ENCODE peak calls at places on chromosomes 2 and 18, in ten cellular contexts. Z is PC-3, C is fibroblast of lung, G is GM23248, S is mammary epithelial cell, P is neural progenitor cell, A is colonic mucosa, T is SK-N-SH, U is IMR-90, N is neuronal stem cell. L is an unnamed sample.

GRCh38 chr2:202185156-202185555 is 53.2 kb downstream of the SUMO1 start:
- DNase-seq in Z (no peak), C (no peak), G (no peak), S (no peak), P (no peak), A (no peak), T (no peak), U (no peak), N (no peak), L (no peak)

GRCh38 chr18:63676526-63676925 is 14.8 kb upstream of the SERPINB3 start:
- DNase-seq in Z (peak), C (no peak), G (peak), S (peak), P (peak), A (no peak), T (no peak), U (no peak), N (peak), L (no peak)

GRCh38 chr2:162006326-162006725 is 67.7 kb downstream of the DPP4 start:
- DNase-seq in Z (no peak), C (no peak), G (no peak), S (no peak), P (no peak), A (no peak), T (no peak), U (no peak), N (no peak), L (no peak)

GRCh38 chr2:119860924-119861323 is 101.2 kb downstream of the PTPN4 start:
- DNase-seq in Z (no peak), C (no peak), G (no peak), S (no peak), P (no peak), A (no peak), T (no peak), U (no peak), N (no peak), L (no peak)

GRCh38 chr2:23712756-23713151 is 214.2 kb downstream of the ATAD2B start:
- DNase-seq in Z (no peak), C (no peak), G (no peak), S (no peak), P (no peak), A (no peak), T (no peak), U (no peak), N (no peak), L (no peak)

GRCh38 chr2:231688616-231689508 is 19.5 kb upstream of the PTMA start:
- DNase-seq in Z (no peak), C (no peak), G (no peak), S (no peak), P (peak), A (no peak), T (no peak), U (no peak), N (no peak), L (no peak)

GRCh38 chr2:19826874-19827273 is 74.9 kb downstream of the TTC32 start:
- DNase-seq in Z (no peak), C (no peak), G (no peak), S (no peak), P (no peak), A (no peak), T (no peak), U (no peak), N (no peak), L (no peak)

GRCh38 chr2:46229134-46230063 is 67.8 kb upstream of the EPAS1 start:
- DNase-seq in Z (peak), C (no peak), G (no peak), S (peak), P (peak), A (peak), T (no peak), U (peak), N (peak), L (no peak)

GRCh38 chr2:207055254-207055653 is 110.5 kb downstream of the KLF7 start:
- DNase-seq in Z (no peak), C (no peak), G (no peak), S (no peak), P (no peak), A (no peak), T (no peak), U (no peak), N (no peak), L (no peak)

GRCh38 chr18:6521804-6522418 is 107.2 kb upstream of the L3MBTL4 start:
- DNase-seq in Z (peak), C (peak), G (peak), S (peak), P (peak), A (peak), T (no peak), U (peak), N (no peak), L (peak)

GRCh38 chr2:239579081-239579480 is 178.3 kb upstream of the HDAC4 start:
- DNase-seq in Z (no peak), C (no peak), G (no peak), S (no peak), P (no peak), A (no peak), T (no peak), U (no peak), N (no peak), L (no peak)

GRCh38 chr18:79612291-79613108 is 67.1 kb upstream of the CTDP1 start:
- DNase-seq in Z (no peak), C (no peak), G (no peak), S (no peak), P (no peak), A (no peak), T (no peak), U (no peak), N (no peak), L (no peak)

GRCh38 chr2:56199492-56199891 is 15.7 kb downstream of the CCDC85A start:
- DNase-seq in Z (peak), C (no peak), G (peak), S (peak), P (no peak), A (no peak), T (no peak), U (peak), N (no peak), L (peak)

GRCh38 chr18:79529296-79529695 is 133.6 kb downstream of the NFATC1 start:
- DNase-seq in Z (no peak), C (no peak), G (no peak), S (no peak), P (no peak), A (no peak), T (no peak), U (no peak), N (no peak), L (no peak)

GRCh38 chr2:36589230-36589630 is 8.7 kb downstream of the FEZ2 start:
- DNase-seq in Z (no peak), C (no peak), G (no peak), S (no peak), P (no peak), A (no peak), T (no peak), U (no peak), N (no peak), L (no peak)

GRCh38 chr2:16204251-16204650 is 263.9 kb downstream of the MYCN start:
- DNase-seq in Z (no peak), C (no peak), G (no peak), S (no peak), P (no peak), A (no peak), T (no peak), U (no peak), N (no peak), L (no peak)

GRCh38 chr2:187687585-187687984 is 133.3 kb upstream of the TFPI start:
- DNase-seq in Z (no peak), C (no peak), G (no peak), S (no peak), P (no peak), A (no peak), T (no peak), U (no peak), N (no peak), L (no peak)

GRCh38 chr2:210421916-210422315 is 54.6 kb downstream of the LANCL1 start:
- DNase-seq in Z (no peak), C (no peak), G (peak), S (peak), P (peak), A (no peak), T (no peak), U (peak), N (no peak), L (peak)

GRCh38 chr2:33848486-33848885 is 249.4 kb upstream of the FAM98A start:
- DNase-seq in Z (peak), C (peak), G (peak), S (peak), P (no peak), A (no peak), T (no peak), U (peak), N (no peak), L (peak)

GRCh38 chr2:233656443-233656842 is 15.3 kb upstream of the UGT1A9 start:
- DNase-seq in Z (no peak), C (no peak), G (no peak), S (no peak), P (no peak), A (no peak), T (no peak), U (no peak), N (no peak), L (no peak)

GRCh38 chr2:230443540-230443939 is 27.5 kb downstream of the SP100 start:
- DNase-seq in Z (peak), C (peak), G (peak), S (peak), P (no peak), A (no peak), T (no peak), U (peak), N (no peak), L (peak)

GRCh38 chr2:26567534-26567933 is 73.6 kb downstream of the CIB4 start:
- DNase-seq in Z (no peak), C (no peak), G (no peak), S (no peak), P (no peak), A (no peak), T (no peak), U (no peak), N (no peak), L (no peak)

GRCh38 chr2:20443276-20443920 is 3.5 kb upstream of the RHOB start:
- DNase-seq in Z (peak), C (peak), G (peak), S (no peak), P (peak), A (peak), T (peak), U (peak), N (peak), L (peak)

GRCh38 chr18:54444309-54444914 is 86.7 kb downstream of the C18orf54 start:
- DNase-seq in Z (peak), C (peak), G (peak), S (peak), P (peak), A (peak), T (peak), U (peak), N (peak), L (peak)

GRCh38 chr18:79923896-79924585 is 27.4 kb downstream of the SLC66A2 start:
- DNase-seq in Z (no peak), C (no peak), G (no peak), S (no peak), P (no peak), A (no peak), T (no peak), U (no peak), N (no peak), L (no peak)

GRCh38 chr2:231673348-231673770 is 35.0 kb upstream of the PTMA start:
- DNase-seq in Z (no peak), C (peak), G (no peak), S (no peak), P (peak), A (peak), T (no peak), U (peak), N (no peak), L (no peak)

GRCh38 chr2:127421116-127421800 is 3.0 kb downstream of the PROC start:
- DNase-seq in Z (no peak), C (no peak), G (no peak), S (no peak), P (no peak), A (no peak), T (no peak), U (no peak), N (no peak), L (no peak)

GRCh38 chr2:169542433-169542832 is 31.2 kb downstream of the FASTKD1 start:
- DNase-seq in Z (no peak), C (no peak), G (no peak), S (no peak), P (no peak), A (no peak), T (no peak), U (no peak), N (no peak), L (no peak)

GRCh38 chr2:76381624-76382023 is 670.9 kb upstream of the GCFC2 start:
- DNase-seq in Z (no peak), C (no peak), G (no peak), S (no peak), P (no peak), A (no peak), T (peak), U (no peak), N (no peak), L (no peak)

GRCh38 chr2:38164881-38165280 is 88.9 kb upstream of the CYP1B1 start:
- DNase-seq in Z (no peak), C (peak), G (no peak), S (no peak), P (no peak), A (no peak), T (no peak), U (no peak), N (no peak), L (no peak)

GRCh38 chr2:200065477-200065876 is 110.1 kb downstream of the MAIP1 start:
- DNase-seq in Z (no peak), C (peak), G (no peak), S (no peak), P (no peak), A (no peak), T (peak), U (peak), N (no peak), L (peak)

GRCh38 chr2:33441235-33441810 is 35.1 kb upstream of the RASGRP3 start:
- DNase-seq in Z (peak), C (peak), G (peak), S (peak), P (peak), A (peak), T (peak), U (peak), N (peak), L (peak)

GRCh38 chr18:80163183-80163582 is 54.1 kb downstream of the ADNP2 start:
- DNase-seq in Z (no peak), C (no peak), G (no peak), S (no peak), P (no peak), A (no peak), T (no peak), U (no peak), N (no peak), L (no peak)

GRCh38 chr2:167900435-167900834 is 347.0 kb downstream of the STK39 start:
- DNase-seq in Z (no peak), C (no peak), G (no peak), S (no peak), P (no peak), A (no peak), T (no peak), U (no peak), N (no peak), L (no peak)

GRCh38 chr2:3563521-3563976 is 5.4 kb upstream of the RNASEH1 start:
- DNase-seq in Z (no peak), C (no peak), G (no peak), S (no peak), P (no peak), A (no peak), T (no peak), U (no peak), N (no peak), L (no peak)
- H3K9ac ChIP-seq in Z (no peak), C (no peak), G (no peak), S (no peak), P (no peak), A (no peak), T (no peak), U (no peak), N (no peak), L (no peak)

GRCh38 chr2:241149925-241150659 is at the start of gene PPP1R7:
- DNase-seq in Z (peak), C (peak), G (peak), S (peak), P (peak), A (peak), T (peak), U (peak), N (peak), L (peak)

GRCh38 chr2:241148891-241149674 is at the start of gene PASK:
- DNase-seq in Z (peak), C (peak), G (peak), S (peak), P (peak), A (peak), T (peak), U (peak), N (peak), L (peak)

GRCh38 chr2:241149675-241149924 is 328 bp upstream of the PASK start:
- DNase-seq in Z (no peak), C (no peak), G (no peak), S (no peak), P (no peak), A (no peak), T (no peak), U (no peak), N (no peak), L (no peak)

GRCh38 chr2:241147336-241147735 is 1.9 kb downstream of the PASK start:
- DNase-seq in Z (no peak), C (no peak), G (no peak), S (no peak), P (no peak), A (no peak), T (no peak), U (no peak), N (no peak), L (no peak)

DNA sequence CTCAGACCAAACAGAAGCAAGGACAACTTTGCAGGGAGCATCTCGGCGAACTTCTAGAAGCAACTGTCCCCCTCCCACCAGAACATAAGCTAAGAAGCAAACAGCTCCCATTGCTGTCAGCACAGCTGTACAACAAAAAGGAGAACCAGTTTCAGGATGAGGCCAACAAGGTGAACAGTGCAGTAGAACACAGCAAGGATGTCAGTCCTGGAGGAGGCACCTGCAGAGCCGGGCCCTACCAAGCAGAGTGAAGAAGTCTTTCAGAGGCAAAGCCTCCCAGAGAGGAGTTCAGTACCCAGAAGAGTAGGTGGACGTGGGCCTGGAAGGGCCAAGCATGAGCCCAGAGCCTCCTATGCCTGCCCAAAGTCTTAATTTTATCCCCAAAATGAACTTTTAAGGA is 1.0 kb downstream of the PASK start:
- DNase-seq in Z (no peak), C (no peak), G (no peak), S (no peak), P (no peak), A (no peak), T (no peak), U (no peak), N (no peak), L (no peak)
- H3K9ac ChIP-seq in Z (no peak), C (no peak), G (peak), S (peak), P (peak), A (no peak), T (peak), U (peak), N (no peak), L (peak)

GRCh38 chr18:26225022-26225693 is 1.1 kb upstream of the TAF4B start:
- DNase-seq in Z (no peak), C (no peak), G (peak), S (no peak), P (peak), A (no peak), T (no peak), U (no peak), N (no peak), L (no peak)
- H3K9ac ChIP-seq in Z (no peak), C (no peak), G (peak), S (no peak), P (no peak), A (no peak), T (peak), U (no peak), N (no peak), L (no peak)

GRCh38 chr18:37403788-37404187 is 161.8 kb downstream of the CELF4 start:
- DNase-seq in Z (no peak), C (no peak), G (no peak), S (no peak), P (no peak), A (no peak), T (no peak), U (no peak), N (no peak), L (no peak)
- H3K9ac ChIP-seq in Z (no peak), C (no peak), G (no peak), S (no peak), P (no peak), A (no peak), T (no peak), U (no peak), N (no peak), L (no peak)

L was measured in adipocyte.